ENCODE peak calls at places on chromosomes 1 and 21, in seven cellular contexts. V, I, B, X, R, H and Q are unnamed samples.
A peak's percentile ranks its signal among the peaks of the same experiment; 100 is the strongest.

GRCh38 chr1:7407547-7407895 is 363.6 kb upstream of the VAMP3 start:
- DNase-seq in V (no peak), I (no peak), B (no peak), X (no peak), R (no peak), H (no peak), Q (no peak)

GRCh38 chr1:230793463-230793745 is 46.2 kb downstream of the CAPN9 start:
- DNase-seq in V (no peak), I (no peak), B (no peak), X (no peak), R (no peak), H (no peak), Q (no peak)

GRCh38 chr1:76901158-76901767 is 34.0 kb downstream of the ST6GALNAC5 start:
- DNase-seq in V (peak; percentile 37), I (peak; percentile 5), B (no peak), X (no peak), R (peak; percentile 43), H (no peak), Q (peak; percentile 56)

GRCh38 chr21:46454634-46455390 is 3.9 kb upstream of the DIP2A start:
- DNase-seq in V (no peak), I (no peak), B (no peak), X (no peak), R (no peak), H (no peak), Q (no peak)

GRCh38 chr21:41152149-41152548 is 15.8 kb upstream of the BACE2 start:
- DNase-seq in V (no peak), I (no peak), B (no peak), X (no peak), R (no peak), H (no peak), Q (no peak)

GRCh38 chr1:206782448-206782847 is 10.2 kb upstream of the IL10 start:
- DNase-seq in V (no peak), I (no peak), B (no peak), X (no peak), R (no peak), H (no peak), Q (no peak)

GRCh38 chr1:161200421-161200991 is 1.7 kb upstream of the ADAMTS4 start:
- DNase-seq in V (no peak), I (no peak), B (no peak), X (no peak), R (no peak), H (peak; percentile 59), Q (no peak)

GRCh38 chr1:219993554-219994433 is 52.5 kb downstream of the EPRS1 start:
- DNase-seq in V (no peak), I (no peak), B (no peak), X (no peak), R (no peak), H (no peak), Q (no peak)

GRCh38 chr1:164683235-164683634 is 124.3 kb downstream of the PBX1 start:
- DNase-seq in V (no peak), I (no peak), B (no peak), X (no peak), R (peak; percentile 23), H (no peak), Q (no peak)

GRCh38 chr21:39208624-39209333 is 25.5 kb upstream of the PSMG1 start:
- DNase-seq in V (no peak), I (no peak), B (no peak), X (no peak), R (no peak), H (no peak), Q (no peak)

GRCh38 chr1:58815680-58816071 is 31.8 kb upstream of the JUN start:
- DNase-seq in V (no peak), I (peak; percentile 17), B (no peak), X (no peak), R (peak; percentile 66), H (no peak), Q (peak; percentile 26)

GRCh38 chr1:2399890-2400575 is 8.4 kb downstream of the RER1 start:
- DNase-seq in V (no peak), I (no peak), B (no peak), X (no peak), R (no peak), H (no peak), Q (no peak)

GRCh38 chr1:236507022-236507700 is 16.6 kb upstream of the LGALS8 start:
- DNase-seq in V (no peak), I (peak; percentile 54), B (no peak), X (no peak), R (no peak), H (no peak), Q (peak; percentile 17)

GRCh38 chr1:96240438-96240837 is 481.1 kb upstream of the PTBP2 start:
- DNase-seq in V (no peak), I (no peak), B (no peak), X (no peak), R (no peak), H (no peak), Q (no peak)

GRCh38 chr1:84698151-84698651 is 7.9 kb upstream of the SSX2IP start:
- DNase-seq in V (no peak), I (no peak), B (no peak), X (no peak), R (no peak), H (no peak), Q (peak; percentile 36)

GRCh38 chr1:59322394-59323179 is 25.7 kb downstream of the FGGY start:
- DNase-seq in V (no peak), I (no peak), B (no peak), X (no peak), R (no peak), H (no peak), Q (no peak)

GRCh38 chr1:5513891-5514515 is 478.2 kb downstream of the NPHP4 start:
- DNase-seq in V (no peak), I (no peak), B (no peak), X (no peak), R (no peak), H (no peak), Q (no peak)

GRCh38 chr1:71296551-71296950 is 215.7 kb upstream of the ZRANB2 start:
- DNase-seq in V (no peak), I (no peak), B (no peak), X (no peak), R (no peak), H (no peak), Q (no peak)

GRCh38 chr1:101964708-101965107 is 32.0 kb downstream of the OLFM3 start:
- DNase-seq in V (no peak), I (no peak), B (no peak), X (no peak), R (no peak), H (no peak), Q (no peak)

GRCh38 chr1:46547481-46548383 is 3.7 kb downstream of the KNCN start:
- DNase-seq in V (no peak), I (no peak), B (no peak), X (no peak), R (peak; percentile 56), H (no peak), Q (peak; percentile 47)

GRCh38 chr1:89085781-89086180 is 20.8 kb upstream of the GBP1 start:
- DNase-seq in V (no peak), I (peak; percentile 76), B (peak; percentile 34), X (no peak), R (no peak), H (no peak), Q (peak; percentile 72)

GRCh38 chr21:33300701-33301631 is 23.8 kb upstream of the IFNAR1 start:
- DNase-seq in V (no peak), I (no peak), B (no peak), X (no peak), R (no peak), H (no peak), Q (no peak)

GRCh38 chr1:228282329-228283042 is 74.6 kb downstream of the OBSCN start:
- DNase-seq in V (no peak), I (no peak), B (no peak), X (peak; percentile 46), R (no peak), H (no peak), Q (no peak)

GRCh38 chr1:18069903-18070302 is 37.7 kb upstream of the IGSF21 start:
- DNase-seq in V (no peak), I (no peak), B (no peak), X (no peak), R (no peak), H (no peak), Q (no peak)

GRCh38 chr1:205543351-205544305 is 39.2 kb downstream of the CDK18 start:
- DNase-seq in V (peak; percentile 67), I (peak; percentile 88), B (no peak), X (peak; percentile 65), R (peak; percentile 63), H (peak; percentile 90), Q (peak; percentile 76)

DNA sequence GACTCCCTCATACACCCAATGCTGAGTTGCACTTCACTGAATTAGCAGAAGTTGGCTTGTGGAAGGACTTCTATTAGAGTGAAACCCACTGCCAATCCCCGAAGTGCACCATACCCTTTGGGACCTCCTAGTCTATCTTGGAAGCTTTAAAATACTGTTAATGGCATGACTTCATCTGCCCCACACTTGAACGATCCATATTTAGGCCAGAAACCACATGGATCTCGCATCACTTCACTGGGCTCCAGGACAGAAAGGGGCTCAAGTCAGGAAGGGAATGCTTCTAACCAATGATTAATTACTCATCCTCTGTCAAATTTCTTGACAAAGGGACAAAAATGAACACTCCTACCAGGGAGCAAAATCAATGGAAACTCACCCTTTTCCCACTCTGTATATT is 69.1 kb downstream of the BCAR3 start:
- DNase-seq in V (no peak), I (no peak), B (no peak), X (no peak), R (no peak), H (no peak), Q (no peak)
- H3K4me3 ChIP-seq in V (no peak overlapping the region), I (peak overlapping the region; percentile 53), B (no peak overlapping the region), X (no peak overlapping the region), R (no peak overlapping the region), H (peak overlapping the region; percentile 79), Q (no peak overlapping the region)

GRCh38 chr1:51620470-51620869 is 3.6 kb downstream of the OSBPL9 start:
- DNase-seq in V (no peak), I (no peak), B (no peak), X (no peak), R (no peak), H (no peak), Q (no peak)
- H3K27ac ChIP-seq in V (no peak overlapping the region), I (no peak overlapping the region), B (no peak overlapping the region), X (no peak overlapping the region), R (peak overlapping the region; percentile 62), H (no peak overlapping the region), Q (no peak overlapping the region)

GRCh38 chr1:202156590-202156989 is 3.8 kb downstream of the PTPN7 start:
- DNase-seq in V (no peak), I (no peak), B (no peak), X (no peak), R (no peak), H (no peak), Q (no peak)

GRCh38 chr1:202158810-202159533 is 1.4 kb downstream of the PTPN7 start:
- DNase-seq in V (peak; percentile 73), I (no peak), B (no peak), X (no peak), R (no peak), H (no peak), Q (no peak)

GRCh38 chr1:202155478-202156021 is 4.9 kb downstream of the PTPN7 start:
- DNase-seq in V (no peak), I (no peak), B (peak; percentile 29), X (no peak), R (peak; percentile 78), H (peak; percentile 77), Q (peak; percentile 17)

GRCh38 chr1:202159534-202160371 is 649 bp downstream of the PTPN7 start:
- DNase-seq in V (no peak), I (no peak), B (peak; percentile 50), X (no peak), R (no peak), H (no peak), Q (no peak)

GRCh38 chr1:202157945-202158344 is 2.5 kb downstream of the PTPN7 start:
- DNase-seq in V (no peak), I (no peak), B (no peak), X (no peak), R (no peak), H (no peak), Q (no peak)
- H3K4me3 ChIP-seq in V (no peak overlapping the region), I (no peak overlapping the region), B (no peak overlapping the region), X (no peak overlapping the region), R (no peak overlapping the region), H (no peak overlapping the region), Q (no peak overlapping the region)

GRCh38 chr1:201742476-201742875 is 86.5 kb upstream of the IPO9 start:
- DNase-seq in V (no peak), I (no peak), B (no peak), X (no peak), R (no peak), H (no peak), Q (no peak)
- H3K27ac ChIP-seq in V (no peak overlapping the region), I (peak overlapping the region; percentile 96), B (no peak overlapping the region), X (no peak overlapping the region), R (no peak overlapping the region), H (peak overlapping the region; percentile 66), Q (no peak overlapping the region)